ENCODE peak calls at places on chromosomes 16 and 17, in eight cellular contexts. O is psoas muscle, V is SK-N-SH, E is stomach, F is ascending aorta, T is heart left ventricle, J is endothelial cell of umbilical vein, Q is right atrium auricular region. L is an unnamed sample. For H3K36me3 and H3K4me1, the result is how much of the 10 kb centered on the place peaks cover.

GRCh38 chr17:73551144-73551543 is 93.1 kb downstream of the SDK2 start:
- DNase-seq in V (no peak), Q (no peak), J (no peak), T (no peak), E (no peak), O (no peak), F (no peak), L (peak)

GRCh38 chr17:59154335-59154720 is 658 bp downstream of the SKA2 start:
- DNase-seq in E (peak), F (no peak), Q (peak), O (peak), J (no peak), V (peak), T (peak), L (no peak)

GRCh38 chr17:73291260-73291801 is 20.5 kb downstream of the CDC42EP4 start:
- DNase-seq in O (peak), T (peak), J (peak), F (peak), V (no peak), Q (peak), E (peak), L (peak)

GRCh38 chr17:17819561-17819995 is 17.2 kb downstream of the SREBF1 start:
- DNase-seq in F (peak), O (peak), V (peak), E (peak), T (peak), J (peak), Q (peak), L (peak)

GRCh38 chr17:49739662-49740271 is 24.2 kb downstream of the FAM117A start:
- DNase-seq in T (peak), Q (peak), E (peak), V (peak), J (peak), F (peak), O (peak), L (no peak)

GRCh38 chr17:63843387-63844292 is 1.2 kb upstream of the SMARCD2 start:
- DNase-seq in E (peak), O (peak), J (peak), T (peak), V (no peak), F (peak), Q (peak), L (peak)

GRCh38 chr16:53018834-53019416 is 33.8 kb downstream of the CHD9NB start:
- DNase-seq in F (no peak), V (no peak), T (no peak), J (no peak), E (no peak), Q (no peak), O (no peak), L (no peak)

GRCh38 chr17:57516290-57517215 is 228.5 kb downstream of the CCDC182 start:
- DNase-seq in E (no peak), T (no peak), J (no peak), Q (no peak), V (no peak), O (no peak), F (no peak), L (no peak)

GRCh38 chr16:4882261-4882632 is 35.0 kb downstream of the UBN1 start:
- DNase-seq in Q (no peak), T (no peak), V (peak), F (no peak), E (no peak), O (no peak), J (peak), L (peak)

GRCh38 chr17:62193297-62193696 is 128.2 kb upstream of the MED13 start:
- DNase-seq in J (no peak), E (no peak), T (no peak), O (no peak), Q (no peak), V (no peak), F (no peak), L (no peak)

GRCh38 chr17:43717913-43718312 is 40.7 kb downstream of the SOST start:
- DNase-seq in J (no peak), E (no peak), O (no peak), Q (no peak), V (no peak), T (no peak), F (no peak), L (peak)

GRCh38 chr16:18072161-18072560 is 264.4 kb downstream of the NPIPA8 start:
- DNase-seq in V (no peak), O (no peak), T (no peak), J (no peak), E (no peak), F (no peak), Q (no peak), L (no peak)

GRCh38 chr16:8855972-8856371 is 12.8 kb downstream of the CARHSP1 start:
- DNase-seq in J (no peak), Q (no peak), F (no peak), T (no peak), V (no peak), O (no peak), E (no peak), L (no peak)

GRCh38 chr16:86229866-86230656 is 280.3 kb upstream of the FOXF1 start:
- DNase-seq in Q (no peak), F (peak), T (no peak), O (no peak), J (no peak), V (no peak), E (no peak), L (no peak)

GRCh38 chr16:14244344-14245010 is 173.4 kb downstream of the MRTFB start:
- DNase-seq in E (no peak), J (no peak), V (no peak), O (no peak), T (no peak), Q (no peak), F (no peak), L (no peak)

GRCh38 chr17:71966459-71967313 is 154.1 kb upstream of the SOX9 start:
- DNase-seq in J (no peak), V (no peak), Q (peak), F (peak), O (peak), E (no peak), T (peak), L (no peak)

GRCh38 chr17:5667871-5668270 is 83.6 kb upstream of the NLRP1 start:
- DNase-seq in V (no peak), E (no peak), F (peak), O (no peak), T (no peak), J (no peak), Q (no peak), L (no peak)

GRCh38 chr17:12958786-12959185 is 59.0 kb downstream of the ELAC2 start:
- DNase-seq in J (no peak), Q (no peak), O (no peak), F (no peak), E (no peak), V (no peak), T (no peak), L (peak)

GRCh38 chr17:67221062-67221998 is 23.7 kb downstream of the HELZ start:
- DNase-seq in T (no peak), V (peak), E (no peak), F (no peak), J (peak), O (no peak), Q (no peak), L (no peak)

GRCh38 chr16:87648236-87648635 is 45.9 kb downstream of the JPH3 start:
- DNase-seq in T (no peak), V (peak), Q (no peak), F (no peak), E (no peak), J (no peak), O (no peak), L (peak)

GRCh38 chr17:73255671-73256181 is 6.0 kb downstream of the CPSF4L start:
- DNase-seq in T (no peak), F (no peak), Q (no peak), J (peak), O (peak), V (peak), E (peak), L (no peak)

GRCh38 chr17:78736526-78737079 is 45.5 kb downstream of the CYTH1 start:
- DNase-seq in Q (peak), E (peak), F (peak), T (peak), V (no peak), O (peak), J (peak), L (no peak)

GRCh38 chr17:5585814-5586558 is 1.7 kb upstream of the NLRP1 start:
- DNase-seq in V (no peak), F (no peak), Q (no peak), O (no peak), J (no peak), E (no peak), T (no peak), L (peak)

GRCh38 chr17:14840616-14841231 is 424.4 kb downstream of the PMP22 start:
- DNase-seq in E (no peak), O (no peak), J (no peak), T (no peak), Q (no peak), V (no peak), F (no peak), L (peak)

GRCh38 chr17:2157081-2157480 is 102.2 kb downstream of the HIC1 start:
- DNase-seq in Q (peak), F (peak), O (peak), T (no peak), J (no peak), V (no peak), E (no peak), L (peak)

GRCh38 chr16:50121721-50122445 is 31.2 kb upstream of the TENT4B start:
- DNase-seq in V (no peak), O (no peak), T (no peak), F (no peak), Q (no peak), E (no peak), J (no peak), L (no peak)

GRCh38 chr16:16099320-16099719 is 124.0 kb downstream of the ABCC6 start:
- DNase-seq in E (no peak), Q (no peak), O (no peak), J (no peak), T (no peak), V (no peak), F (no peak), L (no peak)

GRCh38 chr16:12186774-12187335 is 210.3 kb downstream of the SNX29 start:
- DNase-seq in O (no peak), T (no peak), F (no peak), V (no peak), J (peak), Q (no peak), E (no peak), L (no peak)

GRCh38 chr17:74566132-74566753 is 1.1 kb downstream of the CD300H start:
- DNase-seq in T (no peak), J (peak), O (no peak), V (peak), E (peak), Q (no peak), F (no peak), L (peak)

GRCh38 chr17:28620010-28620409 is 6.0 kb upstream of the RSKR start:
- DNase-seq in V (no peak), O (no peak), E (no peak), J (no peak), T (no peak), Q (no peak), F (no peak), L (no peak)

GRCh38 chr16:49484454-49484853 is 110.8 kb downstream of the C16orf78 start:
- DNase-seq in T (peak), V (peak), J (no peak), F (peak), Q (peak), E (peak), O (peak), L (peak)

GRCh38 chr17:72795941-72796340 is 296.5 kb downstream of the SLC39A11 start:
- DNase-seq in E (no peak), Q (no peak), F (no peak), V (no peak), O (no peak), J (no peak), T (no peak), L (no peak)

GRCh38 chr16:339680-340079 is 12.8 kb downstream of the AXIN1 start:
- DNase-seq in J (no peak), O (no peak), Q (no peak), V (no peak), E (no peak), T (no peak), F (no peak), L (peak)

GRCh38 chr17:40515491-40516041 is 14.1 kb upstream of the TNS4 start:
- DNase-seq in E (no peak), V (no peak), Q (no peak), T (no peak), F (peak), J (no peak), O (no peak), L (no peak)

GRCh38 chr16:71344315-71344905 is 14.1 kb upstream of the CALB2 start:
- DNase-seq in J (no peak), V (no peak), T (no peak), Q (peak), E (no peak), F (no peak), O (no peak), L (no peak)

GRCh38 chr17:82938486-82939212 is 98.8 kb upstream of the ZNF750 start:
- DNase-seq in E (no peak), F (peak), J (no peak), T (no peak), Q (no peak), O (peak), V (no peak), L (peak)

GRCh38 chr17:35645923-35646322 is 58.8 kb downstream of the AP2B1 start:
- DNase-seq in J (no peak), O (no peak), T (no peak), V (no peak), F (no peak), Q (no peak), E (no peak), L (no peak)

GRCh38 chr16:67199808-67200198 is 872 bp downstream of the ELMO3 start:
- DNase-seq in E (no peak), F (no peak), Q (no peak), O (no peak), V (peak), T (no peak), J (no peak), L (peak)

GRCh38 chr16:67200491-67200890 is 1.6 kb downstream of the ELMO3 start:
- DNase-seq in F (no peak), T (no peak), E (no peak), Q (no peak), O (no peak), V (no peak), J (no peak), L (peak)

GRCh38 chr16:67202956-67203493 is 4.1 kb downstream of the ELMO3 start:
- DNase-seq in E (no peak), F (no peak), O (no peak), Q (no peak), V (no peak), J (no peak), T (no peak), L (peak)

GRCh38 chr16:67202426-67202825 is 3.5 kb downstream of the ELMO3 start:
- DNase-seq in T (no peak), O (no peak), J (no peak), F (no peak), E (no peak), Q (no peak), V (no peak), L (peak)

GRCh38 chr16:67201411-67202345 is 2.7 kb downstream of the ELMO3 start:
- DNase-seq in O (no peak), J (no peak), F (no peak), T (no peak), E (no peak), V (no peak), Q (no peak), L (peak)
- H3K36me3 ChIP-seq in O (under half), J (under half), F (under half), T (under half), E (half or more), V (half or more), Q (under half), L (under half)

GRCh38 chr16:54210437-54211081 is 76.0 kb downstream of the IRX3 start:
- DNase-seq in E (no peak), O (no peak), Q (no peak), V (peak), F (no peak), J (no peak), T (no peak), L (no peak)
- H3K27ac ChIP-seq in E (no peak), O (no peak), Q (no peak), V (no peak), F (no peak), J (no peak), T (no peak), L (no peak)

DNA sequence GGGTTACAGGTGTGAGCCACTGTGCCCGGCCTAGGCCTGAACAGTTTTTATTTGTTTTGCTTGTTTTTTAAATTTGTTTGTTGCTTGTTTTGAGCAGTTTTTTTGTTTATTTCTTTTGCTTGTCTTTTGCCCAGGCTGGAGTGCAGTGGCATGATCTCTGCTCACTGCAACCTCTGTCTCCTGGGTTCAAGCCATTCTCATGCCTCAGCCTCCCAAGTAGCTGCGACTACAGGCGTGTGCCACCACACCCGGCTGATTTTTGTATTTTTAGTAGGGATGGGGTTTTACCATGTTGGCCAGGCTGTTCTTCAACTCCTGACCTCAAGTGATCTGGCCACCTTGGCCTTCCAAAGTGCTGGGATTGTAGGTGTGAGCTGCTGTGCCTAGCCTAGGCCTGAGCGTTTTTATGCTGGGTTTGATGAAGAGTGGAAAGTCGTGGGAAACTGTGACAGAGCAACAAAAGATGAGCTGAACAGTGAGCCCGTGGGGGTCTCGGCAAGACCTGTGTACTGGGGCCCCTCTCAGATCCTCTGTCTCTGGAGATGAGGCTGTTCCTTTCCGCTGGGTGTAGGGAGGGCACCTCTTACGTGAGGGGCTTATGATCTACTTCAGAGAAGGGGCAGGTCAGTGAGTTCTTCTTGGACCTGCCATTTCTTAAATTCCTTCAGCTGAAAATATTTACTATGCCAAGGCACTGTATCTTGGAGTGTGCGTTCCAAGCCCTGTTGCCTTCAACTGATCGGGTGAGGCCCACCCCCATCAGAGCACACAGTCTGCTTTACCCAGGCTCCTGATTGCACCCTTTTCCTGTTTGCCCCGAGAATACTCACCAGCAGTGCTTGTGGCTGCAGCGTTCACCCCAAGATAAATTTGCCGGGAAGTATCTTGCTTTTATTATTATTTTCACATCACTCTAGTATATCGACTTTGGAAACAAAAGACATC is 322.1 kb downstream of the SEC14L1 start:
- DNase-seq in F (no peak), E (no peak), J (no peak), V (no peak), Q (no peak), O (no peak), T (no peak), L (peak)
- H3K4me1 ChIP-seq in F (under half), E (half or more), J (under half), V (under half), Q (under half), O (under half), T (half or more), L (under half)

DNA sequence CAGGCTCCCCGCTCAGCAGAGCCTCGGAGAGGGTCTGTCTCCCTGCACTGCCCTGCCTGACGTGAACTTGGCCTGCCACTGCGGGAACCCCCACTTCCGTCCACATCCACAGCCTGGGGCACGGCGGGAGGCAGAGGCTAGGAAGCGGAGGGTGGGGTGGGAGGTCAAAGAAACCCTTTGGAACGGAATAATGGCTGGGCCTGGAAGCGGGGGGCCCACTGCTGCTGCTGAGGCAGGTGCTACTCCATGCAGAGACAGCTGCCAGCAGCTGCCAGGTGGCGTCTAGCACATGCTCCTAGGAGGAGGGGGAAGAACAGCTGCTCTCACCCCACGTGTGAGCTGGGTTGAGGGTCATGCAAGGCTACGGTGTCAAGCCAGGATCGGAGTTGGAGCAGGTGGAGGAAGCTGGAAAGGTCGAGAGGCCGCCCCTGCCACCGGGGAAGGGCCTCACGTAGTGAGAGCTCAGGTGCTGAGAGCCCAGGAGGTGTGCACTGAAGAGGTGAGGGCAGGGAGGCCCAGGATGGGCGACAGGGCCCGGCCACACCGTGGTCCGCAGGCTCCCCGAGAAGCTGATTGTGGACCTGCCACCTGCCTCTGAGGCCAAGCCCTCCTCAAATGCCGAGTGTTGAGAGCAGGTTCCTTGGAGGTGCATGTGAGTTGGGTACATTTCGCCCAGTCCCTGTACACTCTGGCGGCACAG is 9.8 kb downstream of the FSCN2 start:
- DNase-seq in J (no peak), Q (no peak), V (no peak), F (no peak), E (no peak), O (peak), T (no peak), L (no peak)
- H3K36me3 ChIP-seq in J (under half), Q (under half), V (under half), F (under half), E (under half), O (under half), T (under half), L (under half)